ENCODE peak calls at places on chromosomes 13 and 19, in eight cellular contexts. One of them, this sample, is unnamed.

GRCh38 chr19:45768644-45769053 is 403 bp downstream of the SIX5 start:
- DNase-seq in A172: no peak
- DNase-seq in stimulated activated naive CD8-positive, alpha-beta T cell treated with anti-CD3 and anti-CD28 coated beads, Interleukin-15, amount 100 ng/mL, for 72 hours: no peak
- DNase-seq in activated CD4-positive, CD25-positive, alpha-beta regulatory T cell treated with anti-CD3 and anti-CD28 coated beads, Interleukin-2, amount 50 U/mL, for 16 hours: no peak
- DNase-seq in mucosa of gallbladder: no peak
- DNase-seq in GM04504: no peak
- DNase-seq in astrocyte of the spinal cord: no peak
- DNase-seq in Calu3: peak
- DNase-seq in this sample: no peak

GRCh38 chr19:13031917-13032623 is 36.8 kb downstream of the NFIX start:
- DNase-seq in A172: no peak
- DNase-seq in Calu3: no peak
- DNase-seq in stimulated activated naive CD8-positive, alpha-beta T cell treated with anti-CD3 and anti-CD28 coated beads, Interleukin-15, amount 100 ng/mL, for 72 hours: no peak
- DNase-seq in mucosa of gallbladder: no peak
- DNase-seq in astrocyte of the spinal cord: peak
- DNase-seq in activated CD4-positive, CD25-positive, alpha-beta regulatory T cell treated with anti-CD3 and anti-CD28 coated beads, Interleukin-2, amount 50 U/mL, for 16 hours: no peak
- DNase-seq in GM04504: no peak
- DNase-seq in this sample: no peak

GRCh38 chr13:24684600-24684998 is 4.4 kb downstream of the ATP12A start:
- DNase-seq in stimulated activated naive CD8-positive, alpha-beta T cell treated with anti-CD3 and anti-CD28 coated beads, Interleukin-15, amount 100 ng/mL, for 72 hours: peak
- DNase-seq in GM04504: no peak
- DNase-seq in astrocyte of the spinal cord: peak
- DNase-seq in A172: peak
- DNase-seq in Calu3: no peak
- DNase-seq in mucosa of gallbladder: no peak
- DNase-seq in activated CD4-positive, CD25-positive, alpha-beta regulatory T cell treated with anti-CD3 and anti-CD28 coated beads, Interleukin-2, amount 50 U/mL, for 16 hours: no peak
- DNase-seq in this sample: no peak

GRCh38 chr13:112877496-112877895 is 91.5 kb upstream of the MCF2L start:
- DNase-seq in GM04504: no peak
- DNase-seq in Calu3: no peak
- DNase-seq in activated CD4-positive, CD25-positive, alpha-beta regulatory T cell treated with anti-CD3 and anti-CD28 coated beads, Interleukin-2, amount 50 U/mL, for 16 hours: no peak
- DNase-seq in mucosa of gallbladder: no peak
- DNase-seq in astrocyte of the spinal cord: no peak
- DNase-seq in A172: no peak
- DNase-seq in stimulated activated naive CD8-positive, alpha-beta T cell treated with anti-CD3 and anti-CD28 coated beads, Interleukin-15, amount 100 ng/mL, for 72 hours: no peak
- DNase-seq in this sample: no peak

GRCh38 chr19:50406829-50407228 is 11.9 kb upstream of the SPIB start:
- DNase-seq in astrocyte of the spinal cord: no peak
- DNase-seq in GM04504: no peak
- DNase-seq in stimulated activated naive CD8-positive, alpha-beta T cell treated with anti-CD3 and anti-CD28 coated beads, Interleukin-15, amount 100 ng/mL, for 72 hours: no peak
- DNase-seq in activated CD4-positive, CD25-positive, alpha-beta regulatory T cell treated with anti-CD3 and anti-CD28 coated beads, Interleukin-2, amount 50 U/mL, for 16 hours: no peak
- DNase-seq in A172: no peak
- DNase-seq in Calu3: no peak
- DNase-seq in mucosa of gallbladder: no peak
- DNase-seq in this sample: no peak

GRCh38 chr13:114230117-114230516 is 4.6 kb upstream of the CDC16 start:
- DNase-seq in activated CD4-positive, CD25-positive, alpha-beta regulatory T cell treated with anti-CD3 and anti-CD28 coated beads, Interleukin-2, amount 50 U/mL, for 16 hours: no peak
- DNase-seq in A172: no peak
- DNase-seq in astrocyte of the spinal cord: no peak
- DNase-seq in GM04504: no peak
- DNase-seq in Calu3: no peak
- DNase-seq in stimulated activated naive CD8-positive, alpha-beta T cell treated with anti-CD3 and anti-CD28 coated beads, Interleukin-15, amount 100 ng/mL, for 72 hours: no peak
- DNase-seq in mucosa of gallbladder: no peak
- DNase-seq in this sample: no peak

GRCh38 chr13:113861433-113862030 is 2.3 kb downstream of the GAS6 start:
- DNase-seq in stimulated activated naive CD8-positive, alpha-beta T cell treated with anti-CD3 and anti-CD28 coated beads, Interleukin-15, amount 100 ng/mL, for 72 hours: no peak
- DNase-seq in astrocyte of the spinal cord: no peak
- DNase-seq in activated CD4-positive, CD25-positive, alpha-beta regulatory T cell treated with anti-CD3 and anti-CD28 coated beads, Interleukin-2, amount 50 U/mL, for 16 hours: no peak
- DNase-seq in GM04504: no peak
- DNase-seq in Calu3: no peak
- DNase-seq in mucosa of gallbladder: no peak
- DNase-seq in A172: no peak
- DNase-seq in this sample: no peak

GRCh38 chr13:48144413-48145035 is 49.6 kb upstream of the MED4 start:
- DNase-seq in GM04504: no peak
- DNase-seq in A172: no peak
- DNase-seq in Calu3: no peak
- DNase-seq in astrocyte of the spinal cord: peak
- DNase-seq in stimulated activated naive CD8-positive, alpha-beta T cell treated with anti-CD3 and anti-CD28 coated beads, Interleukin-15, amount 100 ng/mL, for 72 hours: peak
- DNase-seq in mucosa of gallbladder: peak
- DNase-seq in activated CD4-positive, CD25-positive, alpha-beta regulatory T cell treated with anti-CD3 and anti-CD28 coated beads, Interleukin-2, amount 50 U/mL, for 16 hours: no peak
- DNase-seq in this sample: no peak

GRCh38 chr13:45492538-45492937 is 27.8 kb downstream of the COG3 start:
- DNase-seq in activated CD4-positive, CD25-positive, alpha-beta regulatory T cell treated with anti-CD3 and anti-CD28 coated beads, Interleukin-2, amount 50 U/mL, for 16 hours: no peak
- DNase-seq in mucosa of gallbladder: no peak
- DNase-seq in Calu3: no peak
- DNase-seq in A172: no peak
- DNase-seq in GM04504: peak
- DNase-seq in stimulated activated naive CD8-positive, alpha-beta T cell treated with anti-CD3 and anti-CD28 coated beads, Interleukin-15, amount 100 ng/mL, for 72 hours: no peak
- DNase-seq in astrocyte of the spinal cord: peak
- DNase-seq in this sample: no peak

GRCh38 chr13:99062593-99062992 is 84.7 kb upstream of the DOCK9 start:
- DNase-seq in GM04504: no peak
- DNase-seq in stimulated activated naive CD8-positive, alpha-beta T cell treated with anti-CD3 and anti-CD28 coated beads, Interleukin-15, amount 100 ng/mL, for 72 hours: no peak
- DNase-seq in A172: peak
- DNase-seq in mucosa of gallbladder: peak
- DNase-seq in Calu3: no peak
- DNase-seq in activated CD4-positive, CD25-positive, alpha-beta regulatory T cell treated with anti-CD3 and anti-CD28 coated beads, Interleukin-2, amount 50 U/mL, for 16 hours: no peak
- DNase-seq in astrocyte of the spinal cord: peak
- DNase-seq in this sample: no peak

GRCh38 chr19:2461751-2462634 is 5.2 kb upstream of the LMNB2 start:
- DNase-seq in Calu3: peak
- DNase-seq in mucosa of gallbladder: no peak
- DNase-seq in GM04504: no peak
- DNase-seq in A172: peak
- DNase-seq in activated CD4-positive, CD25-positive, alpha-beta regulatory T cell treated with anti-CD3 and anti-CD28 coated beads, Interleukin-2, amount 50 U/mL, for 16 hours: peak
- DNase-seq in stimulated activated naive CD8-positive, alpha-beta T cell treated with anti-CD3 and anti-CD28 coated beads, Interleukin-15, amount 100 ng/mL, for 72 hours: peak
- DNase-seq in astrocyte of the spinal cord: peak
- DNase-seq in this sample: no peak

GRCh38 chr19:53254451-53255341 is at the start of gene ZNF677:
- DNase-seq in GM04504: peak
- DNase-seq in astrocyte of the spinal cord: peak
- DNase-seq in stimulated activated naive CD8-positive, alpha-beta T cell treated with anti-CD3 and anti-CD28 coated beads, Interleukin-15, amount 100 ng/mL, for 72 hours: peak
- DNase-seq in mucosa of gallbladder: peak
- DNase-seq in A172: peak
- DNase-seq in activated CD4-positive, CD25-positive, alpha-beta regulatory T cell treated with anti-CD3 and anti-CD28 coated beads, Interleukin-2, amount 50 U/mL, for 16 hours: peak
- DNase-seq in Calu3: no peak
- DNase-seq in this sample: peak

GRCh38 chr19:39252458-39252857 is 3.8 kb upstream of the IFNL4 start:
- DNase-seq in GM04504: no peak
- DNase-seq in mucosa of gallbladder: no peak
- DNase-seq in astrocyte of the spinal cord: no peak
- DNase-seq in Calu3: no peak
- DNase-seq in activated CD4-positive, CD25-positive, alpha-beta regulatory T cell treated with anti-CD3 and anti-CD28 coated beads, Interleukin-2, amount 50 U/mL, for 16 hours: no peak
- DNase-seq in A172: no peak
- DNase-seq in stimulated activated naive CD8-positive, alpha-beta T cell treated with anti-CD3 and anti-CD28 coated beads, Interleukin-15, amount 100 ng/mL, for 72 hours: no peak
- DNase-seq in this sample: no peak

GRCh38 chr13:98222816-98223215 is 45.7 kb upstream of the RNF113B start:
- DNase-seq in astrocyte of the spinal cord: no peak
- DNase-seq in Calu3: no peak
- DNase-seq in GM04504: no peak
- DNase-seq in A172: no peak
- DNase-seq in mucosa of gallbladder: no peak
- DNase-seq in stimulated activated naive CD8-positive, alpha-beta T cell treated with anti-CD3 and anti-CD28 coated beads, Interleukin-15, amount 100 ng/mL, for 72 hours: no peak
- DNase-seq in activated CD4-positive, CD25-positive, alpha-beta regulatory T cell treated with anti-CD3 and anti-CD28 coated beads, Interleukin-2, amount 50 U/mL, for 16 hours: no peak
- DNase-seq in this sample: no peak

GRCh38 chr19:47507031-47507430 is 7.8 kb downstream of the NAPA start:
- DNase-seq in activated CD4-positive, CD25-positive, alpha-beta regulatory T cell treated with anti-CD3 and anti-CD28 coated beads, Interleukin-2, amount 50 U/mL, for 16 hours: no peak
- DNase-seq in astrocyte of the spinal cord: no peak
- DNase-seq in mucosa of gallbladder: no peak
- DNase-seq in A172: no peak
- DNase-seq in GM04504: no peak
- DNase-seq in Calu3: no peak
- DNase-seq in stimulated activated naive CD8-positive, alpha-beta T cell treated with anti-CD3 and anti-CD28 coated beads, Interleukin-15, amount 100 ng/mL, for 72 hours: no peak
- DNase-seq in this sample: no peak

GRCh38 chr19:2290441-2291184 is 8.6 kb upstream of the PEAK3 start:
- DNase-seq in astrocyte of the spinal cord: no peak
- DNase-seq in activated CD4-positive, CD25-positive, alpha-beta regulatory T cell treated with anti-CD3 and anti-CD28 coated beads, Interleukin-2, amount 50 U/mL, for 16 hours: no peak
- DNase-seq in GM04504: no peak
- DNase-seq in A172: no peak
- DNase-seq in stimulated activated naive CD8-positive, alpha-beta T cell treated with anti-CD3 and anti-CD28 coated beads, Interleukin-15, amount 100 ng/mL, for 72 hours: no peak
- DNase-seq in Calu3: no peak
- DNase-seq in mucosa of gallbladder: no peak
- DNase-seq in this sample: no peak

GRCh38 chr13:95367309-95367843 is 66.1 kb upstream of the ABCC4 start:
- DNase-seq in Calu3: no peak
- DNase-seq in mucosa of gallbladder: no peak
- DNase-seq in stimulated activated naive CD8-positive, alpha-beta T cell treated with anti-CD3 and anti-CD28 coated beads, Interleukin-15, amount 100 ng/mL, for 72 hours: no peak
- DNase-seq in activated CD4-positive, CD25-positive, alpha-beta regulatory T cell treated with anti-CD3 and anti-CD28 coated beads, Interleukin-2, amount 50 U/mL, for 16 hours: no peak
- DNase-seq in A172: no peak
- DNase-seq in GM04504: no peak
- DNase-seq in astrocyte of the spinal cord: no peak
- DNase-seq in this sample: no peak

GRCh38 chr19:7772752-7773291 is 9.8 kb downstream of the CLEC4M start:
- DNase-seq in Calu3: no peak
- DNase-seq in GM04504: no peak
- DNase-seq in A172: peak
- DNase-seq in stimulated activated naive CD8-positive, alpha-beta T cell treated with anti-CD3 and anti-CD28 coated beads, Interleukin-15, amount 100 ng/mL, for 72 hours: peak
- DNase-seq in activated CD4-positive, CD25-positive, alpha-beta regulatory T cell treated with anti-CD3 and anti-CD28 coated beads, Interleukin-2, amount 50 U/mL, for 16 hours: no peak
- DNase-seq in mucosa of gallbladder: no peak
- DNase-seq in astrocyte of the spinal cord: no peak
- DNase-seq in this sample: no peak

GRCh38 chr19:10104665-10105221 is 1.4 kb upstream of the PPAN start:
- DNase-seq in astrocyte of the spinal cord: no peak
- DNase-seq in stimulated activated naive CD8-positive, alpha-beta T cell treated with anti-CD3 and anti-CD28 coated beads, Interleukin-15, amount 100 ng/mL, for 72 hours: peak
- DNase-seq in mucosa of gallbladder: peak
- DNase-seq in A172: no peak
- DNase-seq in GM04504: no peak
- DNase-seq in activated CD4-positive, CD25-positive, alpha-beta regulatory T cell treated with anti-CD3 and anti-CD28 coated beads, Interleukin-2, amount 50 U/mL, for 16 hours: peak
- DNase-seq in Calu3: no peak
- DNase-seq in this sample: no peak

GRCh38 chr19:45901912-45902650 is at the start of gene MYPOP:
- DNase-seq in Calu3: no peak
- DNase-seq in GM04504: no peak
- DNase-seq in A172: no peak
- DNase-seq in stimulated activated naive CD8-positive, alpha-beta T cell treated with anti-CD3 and anti-CD28 coated beads, Interleukin-15, amount 100 ng/mL, for 72 hours: no peak
- DNase-seq in mucosa of gallbladder: no peak
- DNase-seq in astrocyte of the spinal cord: no peak
- DNase-seq in activated CD4-positive, CD25-positive, alpha-beta regulatory T cell treated with anti-CD3 and anti-CD28 coated beads, Interleukin-2, amount 50 U/mL, for 16 hours: no peak
- DNase-seq in this sample: no peak

GRCh38 chr13:54241719-54242118 is 1213.1 kb downstream of the OLFM4 start:
- DNase-seq in GM04504: no peak
- DNase-seq in mucosa of gallbladder: no peak
- DNase-seq in activated CD4-positive, CD25-positive, alpha-beta regulatory T cell treated with anti-CD3 and anti-CD28 coated beads, Interleukin-2, amount 50 U/mL, for 16 hours: no peak
- DNase-seq in astrocyte of the spinal cord: peak
- DNase-seq in stimulated activated naive CD8-positive, alpha-beta T cell treated with anti-CD3 and anti-CD28 coated beads, Interleukin-15, amount 100 ng/mL, for 72 hours: no peak
- DNase-seq in A172: no peak
- DNase-seq in Calu3: no peak
- DNase-seq in this sample: no peak

GRCh38 chr19:40723661-40724254 is 6.8 kb downstream of the ITPKC start:
- DNase-seq in Calu3: no peak
- DNase-seq in A172: no peak
- DNase-seq in GM04504: no peak
- DNase-seq in mucosa of gallbladder: no peak
- DNase-seq in activated CD4-positive, CD25-positive, alpha-beta regulatory T cell treated with anti-CD3 and anti-CD28 coated beads, Interleukin-2, amount 50 U/mL, for 16 hours: no peak
- DNase-seq in stimulated activated naive CD8-positive, alpha-beta T cell treated with anti-CD3 and anti-CD28 coated beads, Interleukin-15, amount 100 ng/mL, for 72 hours: no peak
- DNase-seq in astrocyte of the spinal cord: no peak
- DNase-seq in this sample: no peak

GRCh38 chr19:39448271-39448670 is 2.9 kb downstream of the SUPT5H start:
- DNase-seq in astrocyte of the spinal cord: no peak
- DNase-seq in GM04504: no peak
- DNase-seq in Calu3: no peak
- DNase-seq in A172: peak
- DNase-seq in mucosa of gallbladder: no peak
- DNase-seq in stimulated activated naive CD8-positive, alpha-beta T cell treated with anti-CD3 and anti-CD28 coated beads, Interleukin-15, amount 100 ng/mL, for 72 hours: peak
- DNase-seq in activated CD4-positive, CD25-positive, alpha-beta regulatory T cell treated with anti-CD3 and anti-CD28 coated beads, Interleukin-2, amount 50 U/mL, for 16 hours: no peak
- DNase-seq in this sample: no peak

GRCh38 chr13:66154981-66155380 is 1075.2 kb downstream of the PCDH9 start:
- DNase-seq in stimulated activated naive CD8-positive, alpha-beta T cell treated with anti-CD3 and anti-CD28 coated beads, Interleukin-15, amount 100 ng/mL, for 72 hours: no peak
- DNase-seq in GM04504: no peak
- DNase-seq in activated CD4-positive, CD25-positive, alpha-beta regulatory T cell treated with anti-CD3 and anti-CD28 coated beads, Interleukin-2, amount 50 U/mL, for 16 hours: no peak
- DNase-seq in astrocyte of the spinal cord: no peak
- DNase-seq in mucosa of gallbladder: no peak
- DNase-seq in Calu3: no peak
- DNase-seq in A172: no peak
- DNase-seq in this sample: no peak

GRCh38 chr13:51781246-51782022 is 22.5 kb downstream of the DHRS12 start:
- DNase-seq in Calu3: no peak
- DNase-seq in GM04504: no peak
- DNase-seq in astrocyte of the spinal cord: peak
- DNase-seq in A172: no peak
- DNase-seq in activated CD4-positive, CD25-positive, alpha-beta regulatory T cell treated with anti-CD3 and anti-CD28 coated beads, Interleukin-2, amount 50 U/mL, for 16 hours: no peak
- DNase-seq in mucosa of gallbladder: no peak
- DNase-seq in stimulated activated naive CD8-positive, alpha-beta T cell treated with anti-CD3 and anti-CD28 coated beads, Interleukin-15, amount 100 ng/mL, for 72 hours: peak
- DNase-seq in this sample: no peak

GRCh38 chr13:42740753-42741152 is 40.6 kb upstream of the FAM216B start:
- DNase-seq in GM04504: no peak
- DNase-seq in A172: no peak
- DNase-seq in astrocyte of the spinal cord: no peak
- DNase-seq in stimulated activated naive CD8-positive, alpha-beta T cell treated with anti-CD3 and anti-CD28 coated beads, Interleukin-15, amount 100 ng/mL, for 72 hours: no peak
- DNase-seq in activated CD4-positive, CD25-positive, alpha-beta regulatory T cell treated with anti-CD3 and anti-CD28 coated beads, Interleukin-2, amount 50 U/mL, for 16 hours: no peak
- DNase-seq in mucosa of gallbladder: peak
- DNase-seq in Calu3: peak
- DNase-seq in this sample: no peak

GRCh38 chr19:48608798-48609263 is 2.3 kb downstream of the SPACA4 start:
- DNase-seq in stimulated activated naive CD8-positive, alpha-beta T cell treated with anti-CD3 and anti-CD28 coated beads, Interleukin-15, amount 100 ng/mL, for 72 hours: peak
- DNase-seq in A172: peak
- DNase-seq in astrocyte of the spinal cord: peak
- DNase-seq in activated CD4-positive, CD25-positive, alpha-beta regulatory T cell treated with anti-CD3 and anti-CD28 coated beads, Interleukin-2, amount 50 U/mL, for 16 hours: no peak
- DNase-seq in mucosa of gallbladder: no peak
- DNase-seq in Calu3: peak
- DNase-seq in GM04504: no peak
- DNase-seq in this sample: no peak

GRCh38 chr13:73937420-73937819 is 196.8 kb downstream of the KLF12 start:
- DNase-seq in astrocyte of the spinal cord: peak
- DNase-seq in stimulated activated naive CD8-positive, alpha-beta T cell treated with anti-CD3 and anti-CD28 coated beads, Interleukin-15, amount 100 ng/mL, for 72 hours: no peak
- DNase-seq in GM04504: no peak
- DNase-seq in Calu3: no peak
- DNase-seq in mucosa of gallbladder: no peak
- DNase-seq in activated CD4-positive, CD25-positive, alpha-beta regulatory T cell treated with anti-CD3 and anti-CD28 coated beads, Interleukin-2, amount 50 U/mL, for 16 hours: no peak
- DNase-seq in A172: no peak
- DNase-seq in this sample: no peak

GRCh38 chr13:89568276-89568675 is 1779.2 kb upstream of the MIR17HG start:
- DNase-seq in stimulated activated naive CD8-positive, alpha-beta T cell treated with anti-CD3 and anti-CD28 coated beads, Interleukin-15, amount 100 ng/mL, for 72 hours: no peak
- DNase-seq in GM04504: no peak
- DNase-seq in Calu3: no peak
- DNase-seq in astrocyte of the spinal cord: peak
- DNase-seq in activated CD4-positive, CD25-positive, alpha-beta regulatory T cell treated with anti-CD3 and anti-CD28 coated beads, Interleukin-2, amount 50 U/mL, for 16 hours: no peak
- DNase-seq in A172: no peak
- DNase-seq in mucosa of gallbladder: no peak
- DNase-seq in this sample: no peak

GRCh38 chr13:41137951-41138350 is 5.3 kb upstream of the KBTBD6 start:
- DNase-seq in A172: peak
- DNase-seq in activated CD4-positive, CD25-positive, alpha-beta regulatory T cell treated with anti-CD3 and anti-CD28 coated beads, Interleukin-2, amount 50 U/mL, for 16 hours: no peak
- DNase-seq in Calu3: no peak
- DNase-seq in GM04504: no peak
- DNase-seq in stimulated activated naive CD8-positive, alpha-beta T cell treated with anti-CD3 and anti-CD28 coated beads, Interleukin-15, amount 100 ng/mL, for 72 hours: no peak
- DNase-seq in astrocyte of the spinal cord: peak
- DNase-seq in mucosa of gallbladder: no peak
- DNase-seq in this sample: no peak

This sample was measured in progenitor cell of endocrine pancreas.